ENCODE peak calls at places on chromosomes 11 and 22, in nine cellular contexts. E is mesenchymal stem cell; X is lower lobe of right lung; F is HAP-1; Q is CD4-positive, alpha-beta memory T cell; O is transverse colon; W is A549; P is pancreas; D is psoas muscle. Y is an unnamed sample.
A peak's percentile ranks its signal among the peaks of the same experiment; 100 is the strongest.

GRCh38 chr11:75565221-75565814 is 3.3 kb downstream of the SERPINH1 start:
- DNase-seq in X (no peak), W (no peak), E (peak; percentile 88), F (no peak), P (no peak), O (peak; percentile 47), D (peak; percentile 77), Q (no peak), Y (no peak)

GRCh38 chr11:110069158-110069737 is 23.9 kb upstream of the ZC3H12C start:
- DNase-seq in W (no peak), D (peak; percentile 64), F (no peak), E (peak; percentile 89), O (peak; percentile 57), Q (no peak), X (peak; percentile 62), P (no peak), Y (no peak)

GRCh38 chr11:107928046-107928766 is at the start of gene RAB39A:
- DNase-seq in O (peak; percentile 89), W (peak; percentile 97), P (peak; percentile 92), Q (peak; percentile 54), D (peak; percentile 81), F (peak; percentile 98), E (peak; percentile 94), X (peak; percentile 93), Y (peak; percentile 41)

GRCh38 chr11:129331217-129331616 is 44.4 kb upstream of the BARX2 start:
- DNase-seq in Q (no peak), O (peak; percentile 63), W (no peak), X (no peak), F (no peak), D (no peak), E (no peak), P (peak; percentile 38), Y (no peak)

GRCh38 chr11:64745523-64746328 is 1.8 kb upstream of the RASGRP2 start:
- DNase-seq in O (peak; percentile 77), E (peak; percentile 61), F (peak; percentile 82), P (peak; percentile 50), D (peak; percentile 85), Q (peak; percentile 86), W (peak; percentile 67), X (peak; percentile 90), Y (peak; percentile 89)

GRCh38 chr11:27423125-27423524 is 49.5 kb downstream of the LGR4 start:
- DNase-seq in E (peak; percentile 95), P (no peak), X (no peak), F (peak; percentile 26), W (no peak), Q (no peak), O (peak; percentile 26), D (peak; percentile 53), Y (no peak)

GRCh38 chr11:132064987-132065620 is 694.7 kb downstream of the NTM start:
- DNase-seq in F (no peak), P (no peak), E (peak; percentile 100), X (no peak), O (no peak), Q (no peak), W (no peak), D (no peak), Y (no peak)

GRCh38 chr11:62505112-62505783 is 41.4 kb downstream of the AHNAK start:
- DNase-seq in F (peak; percentile 35), P (no peak), D (no peak), Q (no peak), X (no peak), E (no peak), W (no peak), O (peak; percentile 78), Y (no peak)

DNA sequence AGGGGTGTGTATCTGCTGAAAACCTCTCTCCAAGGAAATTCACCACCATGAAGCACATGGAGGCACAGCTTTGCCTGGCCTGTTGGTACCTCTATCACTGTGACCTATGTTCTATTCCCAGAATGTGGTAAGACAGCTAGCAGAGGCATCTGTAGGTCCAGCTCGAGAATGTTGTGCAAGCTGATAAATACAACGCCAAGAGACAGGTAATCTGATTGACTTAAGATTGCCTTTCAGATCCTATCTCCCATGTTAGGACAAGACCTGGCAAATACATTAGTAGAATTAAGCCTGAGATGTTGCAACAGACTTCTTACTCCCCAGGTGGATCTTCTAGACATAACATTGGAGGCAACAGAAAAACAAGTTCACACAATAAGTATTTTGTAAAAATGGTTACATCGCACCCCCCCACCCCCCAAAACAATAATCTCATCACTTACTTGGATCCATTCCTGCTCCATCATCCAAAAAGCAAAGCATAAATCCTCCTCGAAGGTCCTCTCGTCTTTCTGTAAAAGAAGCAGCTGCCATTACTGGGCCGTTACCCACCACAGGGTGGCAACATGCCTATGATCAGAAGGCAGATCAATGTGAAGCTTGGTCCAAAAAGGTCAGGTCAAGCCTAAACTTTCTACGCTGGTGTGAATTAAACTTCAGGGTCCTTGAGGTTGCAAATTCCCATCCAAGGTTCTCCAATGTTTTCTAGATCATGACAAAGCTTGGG is 18.5 kb downstream of the MORC2 start:
- DNase-seq in Q (no peak), E (no peak), F (no peak), P (no peak), D (no peak), W (no peak), O (no peak), X (no peak), Y (no peak)
- H3K4me3 ChIP-seq in Q (no peak overlapping the region), E (no peak overlapping the region), F (no peak overlapping the region), P (no peak overlapping the region), D (no peak overlapping the region), W (no peak overlapping the region), O (no peak overlapping the region), X (no peak overlapping the region), Y (no peak overlapping the region)

GRCh38 chr11:47998345-47998732 is 18.0 kb downstream of the PTPRJ start:
- DNase-seq in E (no peak), P (no peak), D (no peak), X (no peak), W (no peak), O (no peak), Q (no peak), F (no peak), Y (no peak)

GRCh38 chr11:47994417-47994816 is 14.1 kb downstream of the PTPRJ start:
- DNase-seq in W (no peak), X (no peak), Q (no peak), F (no peak), P (no peak), E (no peak), O (no peak), D (no peak), Y (no peak)

GRCh38 chr11:47995318-47995717 is 15.0 kb downstream of the PTPRJ start:
- DNase-seq in F (no peak), W (no peak), X (no peak), Q (no peak), E (no peak), D (no peak), O (peak; percentile 58), P (no peak), Y (no peak)

GRCh38 chr11:47998733-47999359 is 18.5 kb downstream of the PTPRJ start:
- DNase-seq in E (no peak), X (no peak), Q (no peak), P (no peak), F (no peak), O (peak; percentile 56), W (peak; percentile 54), D (no peak), Y (no peak)

DNA sequence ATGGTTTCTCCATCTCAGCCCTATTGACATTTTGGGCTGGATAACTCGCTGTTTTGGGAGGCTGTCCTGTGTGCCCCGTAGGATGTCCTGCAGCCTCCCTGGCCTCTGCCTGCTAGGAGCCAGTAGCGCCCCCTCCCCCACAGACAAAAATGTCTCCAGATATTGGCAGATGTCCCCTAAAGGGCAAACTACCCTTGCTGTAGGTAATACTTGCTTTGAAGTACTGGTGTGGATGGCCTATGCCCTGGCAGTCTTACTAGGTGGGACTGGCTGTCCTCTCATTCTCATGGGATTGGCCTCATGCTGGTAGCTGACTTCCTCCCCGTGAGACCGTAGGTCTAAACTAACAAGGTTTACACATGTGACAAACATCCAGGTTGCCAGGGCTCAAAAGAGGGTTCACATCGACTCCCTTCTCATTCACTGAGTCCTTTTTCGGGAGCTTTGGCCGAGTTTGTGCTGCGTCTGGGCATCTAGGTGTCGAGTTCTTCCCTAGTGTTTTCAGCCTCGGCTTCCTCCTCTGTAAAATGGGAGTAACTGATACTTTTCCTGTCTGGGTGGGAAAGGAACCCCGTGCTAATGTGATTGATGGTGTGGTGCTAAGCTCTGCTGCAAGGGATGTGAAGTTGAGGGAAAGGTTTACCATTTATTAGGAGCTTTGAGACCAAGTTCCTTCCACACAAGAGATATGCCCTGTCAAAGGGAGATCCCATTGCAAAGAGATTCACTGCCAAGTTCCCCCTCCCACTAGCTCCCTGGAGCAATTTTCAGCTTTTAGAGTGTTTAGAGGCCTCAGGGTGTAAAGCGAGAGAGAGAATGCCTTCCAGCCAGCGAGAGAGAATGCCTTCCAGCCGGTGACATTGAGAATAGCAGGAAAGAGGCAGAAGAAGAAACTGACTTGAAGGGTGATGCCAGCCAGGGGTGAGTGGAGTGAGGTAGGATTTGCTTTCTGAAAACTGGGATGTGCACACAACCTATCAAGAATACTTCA is 17.0 kb downstream of the PTPRJ start:
- DNase-seq in F (no peak), D (no peak), X (no peak), W (no peak), E (no peak), P (no peak), Q (no peak), O (no peak), Y (no peak)
- H3K4me1 ChIP-seq in F (peaks cover 20% of the 10 kb centered on the region), D (no peaks in the 10 kb centered on the region), X (peaks cover 20% of the 10 kb centered on the region), W (peaks cover 96% of the 10 kb centered on the region), E (peaks cover 48% of the 10 kb centered on the region), P (no peaks in the 10 kb centered on the region), Q (peaks cover 74% of the 10 kb centered on the region), O (no peaks in the 10 kb centered on the region), Y (peaks cover 68% of the 10 kb centered on the region)

DNA sequence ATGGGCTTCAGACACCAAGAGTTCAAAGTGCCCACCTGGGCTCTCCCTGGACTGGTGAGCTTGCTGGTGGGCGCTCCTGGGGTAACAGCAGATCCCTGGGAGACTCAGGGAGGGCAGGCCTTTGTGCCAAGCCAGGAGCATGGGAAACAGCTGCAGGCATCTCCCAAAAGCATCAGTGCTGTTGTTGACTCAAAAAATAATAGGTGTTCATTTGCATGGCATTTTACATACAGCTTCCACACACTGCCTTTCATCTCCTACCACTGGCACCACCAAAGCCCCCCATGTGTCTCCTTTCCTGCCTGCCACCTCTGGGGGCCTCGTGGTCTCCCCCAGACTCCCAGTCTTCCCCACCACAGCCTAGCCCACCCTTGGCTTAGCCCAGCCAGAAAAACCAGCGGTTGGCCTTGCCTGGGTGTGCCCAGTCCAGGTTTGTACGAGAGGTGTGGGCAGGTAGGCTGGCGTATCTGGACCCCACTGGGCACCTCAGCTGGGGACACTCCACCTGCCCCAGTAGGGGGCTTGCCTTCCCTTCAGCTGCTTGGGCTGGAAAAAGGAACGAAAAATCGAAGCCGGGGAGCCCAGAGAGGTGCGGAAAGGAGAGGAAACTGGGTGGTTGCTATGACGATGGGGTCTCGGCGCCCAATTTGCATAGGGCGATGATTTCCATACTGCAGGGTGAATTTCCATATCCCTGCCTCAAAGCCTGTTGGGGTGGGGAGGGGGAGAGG is 15.0 kb downstream of the POU2F3 start:
- DNase-seq in Q (no peak), D (no peak), W (no peak), P (no peak), F (peak; percentile 72), X (no peak), E (no peak), O (no peak), Y (no peak)
- H3K4me3 ChIP-seq in Q (no peak overlapping the region), D (no peak overlapping the region), W (no peak overlapping the region), P (no peak overlapping the region), F (no peak overlapping the region), X (no peak overlapping the region), E (no peak overlapping the region), O (no peak overlapping the region), Y (no peak overlapping the region)

GRCh38 chr11:1529286-1529685 is 42.7 kb upstream of the MOB2 start:
- DNase-seq in O (no peak), P (no peak), X (no peak), W (no peak), E (no peak), D (no peak), F (no peak), Q (no peak), Y (no peak)

GRCh38 chr11:1531961-1532586 is 40.0 kb downstream of the DUSP8 start:
- DNase-seq in F (no peak), W (no peak), Q (no peak), O (no peak), E (no peak), X (no peak), P (no peak), D (peak; percentile 78), Y (no peak)

GRCh38 chr11:1529774-1530173 is 42.3 kb downstream of the DUSP8 start:
- DNase-seq in Q (no peak), P (no peak), W (no peak), O (no peak), F (no peak), X (no peak), D (no peak), E (no peak), Y (no peak)

GRCh38 chr11:1531418-1531817 is 40.7 kb downstream of the DUSP8 start:
- DNase-seq in E (no peak), F (no peak), O (no peak), Q (no peak), W (no peak), X (no peak), D (no peak), P (no peak), Y (no peak)

DNA sequence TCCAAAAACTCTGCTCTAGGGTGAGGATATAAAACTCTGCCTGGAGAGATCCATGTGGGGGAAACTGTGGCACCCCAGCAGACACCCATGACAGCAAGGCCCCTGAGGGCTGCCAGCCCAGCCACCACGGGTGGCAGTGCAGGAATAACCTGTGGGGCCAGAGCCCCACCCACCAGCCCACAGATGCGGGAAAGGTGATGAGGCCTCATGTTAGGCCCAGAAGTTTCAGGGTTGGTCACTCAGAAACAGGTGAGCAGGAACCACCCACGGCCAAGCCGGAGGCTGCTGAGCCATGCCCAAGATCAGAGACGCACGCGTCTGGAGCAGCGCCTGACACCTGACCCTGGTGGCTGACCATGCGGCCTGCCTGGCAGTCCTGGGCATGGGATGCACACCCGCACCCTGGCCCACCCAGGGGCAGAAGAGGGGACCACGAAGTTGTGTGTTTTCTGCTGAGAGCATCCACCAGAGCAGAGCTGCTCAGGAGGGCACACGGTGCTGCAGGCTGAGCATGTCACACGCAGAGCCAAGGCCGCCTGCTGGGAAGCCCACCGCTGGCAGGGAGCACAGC is 41.3 kb downstream of the DUSP8 start:
- DNase-seq in D (no peak), E (no peak), X (no peak), F (no peak), Q (no peak), P (no peak), W (no peak), O (no peak), Y (no peak)
- H3K4me1 ChIP-seq in D (peaks cover 89% of the 10 kb centered on the region), E (peaks cover 19% of the 10 kb centered on the region), X (peaks cover 58% of the 10 kb centered on the region), F (no peaks in the 10 kb centered on the region), Q (peaks cover 77% of the 10 kb centered on the region), P (no peaks in the 10 kb centered on the region), W (no peaks in the 10 kb centered on the region), O (peaks cover 15% of the 10 kb centered on the region), Y (peaks cover 31% of the 10 kb centered on the region)